ENCODE peak calls at places on chromosomes 2 and 18, in ten cellular contexts. K, B, E, L, G, Z, M, U, A and F are unnamed samples.
A peak's percentile ranks its signal among the peaks of the same experiment; 100 is the strongest.

GRCh38 chr18:62555135-62555534 is 32.3 kb downstream of the ZCCHC2 start:
- DNase-seq in M (no peak), A (no peak), B (no peak), E (no peak), U (no peak), L (no peak), G (peak; percentile 47), K (no peak), Z (no peak), F (no peak)

GRCh38 chr2:8154270-8154669 is 527.6 kb upstream of the ID2 start:
- DNase-seq in U (peak; percentile 22), L (no peak), G (no peak), Z (no peak), E (no peak), M (no peak), K (no peak), A (no peak), B (no peak), F (no peak)

GRCh38 chr2:64504774-64505720 is 19.1 kb upstream of the AFTPH start:
- DNase-seq in G (no peak), L (no peak), K (no peak), A (no peak), U (no peak), M (peak; percentile 10), B (no peak), Z (no peak), E (peak; percentile 22), F (no peak)

GRCh38 chr2:212940816-212941215 is 210.6 kb downstream of the IKZF2 start:
- DNase-seq in U (no peak), M (no peak), Z (peak; percentile 24), K (peak; percentile 88), L (no peak), G (no peak), A (no peak), B (no peak), E (no peak), F (no peak)

GRCh38 chr2:66929632-66930385 is 467.3 kb upstream of the ETAA1 start:
- DNase-seq in B (no peak), A (no peak), U (no peak), L (no peak), G (peak; percentile 76), M (no peak), Z (peak; percentile 29), K (no peak), E (no peak), F (no peak)

GRCh38 chr2:31693882-31694281 is 113.1 kb upstream of the SRD5A2 start:
- DNase-seq in L (no peak), Z (no peak), K (peak; percentile 46), G (no peak), U (no peak), M (no peak), B (no peak), A (no peak), E (no peak), F (no peak)

GRCh38 chr2:37886745-37887144 is 38.3 kb upstream of the RMDN2 start:
- DNase-seq in U (no peak), L (no peak), K (no peak), A (no peak), M (no peak), G (peak; percentile 38), Z (no peak), B (no peak), E (no peak), F (no peak)

GRCh38 chr2:46479265-46479664 is at the start of gene TMEM247:
- DNase-seq in K (no peak), L (no peak), G (no peak), Z (no peak), A (no peak), M (no peak), E (no peak), B (no peak), U (no peak), F (no peak)

GRCh38 chr2:61988462-61989366 is 83.2 kb downstream of the COMMD1 start:
- DNase-seq in Z (no peak), K (no peak), U (no peak), M (no peak), E (no peak), G (peak; percentile 12), B (no peak), L (no peak), A (no peak), F (no peak)

GRCh38 chr2:85504434-85505261 is 34.3 kb upstream of the MAT2A start:
- DNase-seq in G (peak; percentile 98), U (peak; percentile 58), E (no peak), M (no peak), K (no peak), B (no peak), L (peak; percentile 51), A (no peak), Z (peak; percentile 60), F (no peak)

GRCh38 chr2:174342600-174343342 is 8.0 kb downstream of the SP9 start:
- DNase-seq in U (no peak), A (no peak), Z (no peak), B (no peak), M (no peak), E (no peak), L (no peak), K (peak; percentile 32), G (no peak), F (no peak)

GRCh38 chr2:127066942-127067341 is 40.0 kb downstream of the BIN1 start:
- DNase-seq in M (no peak), E (no peak), A (no peak), U (no peak), Z (peak; percentile 78), L (no peak), K (no peak), B (no peak), G (no peak), F (no peak)

GRCh38 chr18:28178720-28179119 is 1.8 kb upstream of the CDH2 start:
- DNase-seq in A (no peak), M (no peak), G (peak; percentile 69), B (no peak), L (no peak), K (peak; percentile 59), E (peak; percentile 24), U (no peak), Z (no peak), F (no peak)

GRCh38 chr2:10169053-10169578 is 46.6 kb downstream of the RRM2 start:
- DNase-seq in A (no peak), K (peak; percentile 30), B (no peak), L (no peak), M (no peak), U (no peak), Z (no peak), E (no peak), G (no peak), F (no peak)

GRCh38 chr2:36352711-36353110 is 2.9 kb upstream of the CRIM1 start:
- DNase-seq in A (no peak), K (no peak), L (no peak), U (no peak), M (no peak), Z (no peak), B (no peak), G (peak; percentile 76), E (no peak), F (no peak)

GRCh38 chr2:145800201-145801091 is 1280.5 kb upstream of the ZEB2 start:
- DNase-seq in E (no peak), G (no peak), A (no peak), Z (no peak), M (no peak), U (no peak), B (no peak), L (no peak), K (no peak), F (no peak)

GRCh38 chr18:9435041-9435440 is 40.3 kb upstream of the RALBP1 start:
- DNase-seq in B (no peak), A (no peak), K (peak; percentile 8), U (no peak), E (no peak), Z (no peak), L (no peak), M (no peak), G (no peak), F (no peak)

GRCh38 chr18:34697891-34698290 is 12.2 kb upstream of the DTNA start:
- DNase-seq in G (no peak), U (no peak), E (no peak), B (no peak), L (no peak), K (no peak), M (no peak), A (no peak), Z (no peak), F (no peak)

GRCh38 chr2:120029672-120030640 is 17.1 kb downstream of the EPB41L5 start:
- DNase-seq in L (no peak), K (peak; percentile 51), M (no peak), G (no peak), B (no peak), A (no peak), E (no peak), Z (no peak), U (no peak), F (no peak)

GRCh38 chr2:207505728-207506127 is 24.0 kb upstream of the CREB1 start:
- DNase-seq in L (no peak), A (no peak), G (peak; percentile 90), E (no peak), K (peak; percentile 58), Z (no peak), M (no peak), B (no peak), U (no peak), F (no peak)

GRCh38 chr2:174166261-174166660 is 82.1 kb downstream of the OLA1 start:
- DNase-seq in L (no peak), G (no peak), Z (no peak), M (no peak), K (no peak), A (no peak), E (no peak), B (no peak), U (no peak), F (no peak)

GRCh38 chr2:151051584-151052220 is 210.0 kb downstream of the RBM43 start:
- DNase-seq in L (peak; percentile 29), B (peak; percentile 7), E (peak; percentile 23), M (no peak), A (no peak), U (peak; percentile 54), K (peak; percentile 66), G (peak; percentile 60), Z (no peak), F (no peak)

GRCh38 chr2:196987654-196988364 is 61.3 kb upstream of the PGAP1 start:
- DNase-seq in M (no peak), U (peak; percentile 72), E (peak; percentile 37), G (peak; percentile 95), L (peak; percentile 65), K (peak; percentile 28), B (no peak), A (peak; percentile 11), Z (no peak), F (no peak)

GRCh38 chr2:166375205-166375735 is 474 bp downstream of the SCN9A start:
- DNase-seq in U (peak; percentile 48), E (no peak), G (peak; percentile 56), B (peak; percentile 10), K (peak; percentile 32), Z (no peak), M (no peak), L (no peak), A (no peak), F (no peak)

GRCh38 chr2:3465844-3466481 is 53.4 kb downstream of the ADI1 start:
- DNase-seq in M (no peak), A (no peak), L (no peak), K (no peak), U (no peak), B (no peak), E (no peak), Z (peak; percentile 22), G (peak; percentile 89), F (peak; percentile 75)

GRCh38 chr18:60090170-60090569 is 190.4 kb downstream of the PMAIP1 start:
- DNase-seq in K (peak; percentile 65), G (no peak), M (no peak), E (no peak), L (no peak), U (peak; percentile 21), B (no peak), A (no peak), Z (no peak), F (no peak)

GRCh38 chr2:134122610-134123009 is 131.3 kb upstream of the MGAT5 start:
- DNase-seq in K (peak; percentile 64), L (no peak), E (no peak), G (no peak), A (no peak), U (no peak), B (no peak), Z (no peak), M (no peak), F (no peak)

GRCh38 chr2:74745766-74746165 is 88.2 kb upstream of the HK2 start:
- DNase-seq in U (no peak), B (no peak), Z (no peak), E (no peak), A (no peak), L (no peak), M (no peak), K (no peak), G (no peak), F (no peak)